ENCODE peak calls at places on chromosomes 4 and X, in nine cellular contexts. F, G, H, W, P, J, D, O and S are unnamed samples.

GRCh38 chr4:40164459-40164858 is 32.4 kb upstream of the RHOH start:
- DNase-seq in P (no peak), F (no peak), D (no peak), O (no peak), W (no peak), J (no peak), H (no peak), G (no peak), S (no peak)

GRCh38 chr4:52234539-52235174 is 183.6 kb downstream of the SPATA18 start:
- DNase-seq in W (peak), J (peak), O (no peak), F (peak), H (no peak), G (no peak), D (no peak), P (no peak), S (no peak)

GRCh38 chr4:97235516-97235915 is 907.8 kb downstream of the STPG2 start:
- DNase-seq in J (no peak), D (peak), O (no peak), W (no peak), P (no peak), G (no peak), F (no peak), H (no peak), S (no peak)

GRCh38 chr4:5003372-5003857 is 15.8 kb downstream of the CYTL1 start:
- DNase-seq in G (no peak), O (no peak), J (no peak), H (no peak), P (no peak), D (no peak), F (no peak), W (no peak), S (no peak)

GRCh38 chrX:39582091-39582490 is 515.7 kb downstream of the BCOR start:
- DNase-seq in F (peak), G (no peak), O (no peak), J (no peak), P (no peak), D (no peak), W (no peak), H (no peak), S (no peak)

GRCh38 chrX:46554942-46555341 is 9.7 kb upstream of the ZNF674 start:
- DNase-seq in D (no peak), J (peak), P (no peak), F (peak), G (no peak), H (no peak), O (no peak), W (peak), S (no peak)

GRCh38 chrX:108090474-108091265 is 672 bp downstream of the PSMD10 start:
- DNase-seq in W (peak), G (no peak), O (no peak), F (peak), D (no peak), J (peak), H (no peak), P (no peak), S (no peak)

GRCh38 chr4:155885666-155886065 is 17.8 kb upstream of the TDO2 start:
- DNase-seq in H (no peak), W (no peak), J (no peak), O (no peak), F (no peak), P (no peak), D (no peak), G (no peak), S (no peak)

GRCh38 chr4:176044589-176044951 is 21.1 kb upstream of the WDR17 start:
- DNase-seq in O (no peak), F (peak), G (no peak), D (no peak), P (no peak), W (peak), H (no peak), J (no peak), S (no peak)

GRCh38 chrX:140815868-140816267 is 106.3 kb downstream of the LINC00632 start:
- DNase-seq in H (no peak), P (no peak), J (peak), G (no peak), D (no peak), O (no peak), F (peak), W (peak), S (no peak)

GRCh38 chrX:1400731-1401471 is 9.0 kb upstream of the SLC25A6 start:
- DNase-seq in F (no peak), J (no peak), G (no peak), P (peak), H (no peak), W (no peak), O (no peak), D (peak), S (no peak)

GRCh38 chr4:41687971-41688370 is 60.6 kb downstream of the PHOX2B start:
- DNase-seq in F (no peak), G (no peak), D (no peak), W (no peak), H (no peak), O (no peak), P (no peak), J (no peak), S (no peak)

GRCh38 chr4:121740796-121741409 is 24.1 kb downstream of the SMIM43 start:
- DNase-seq in H (no peak), O (no peak), W (no peak), F (no peak), G (no peak), D (peak), J (no peak), P (no peak), S (no peak)

GRCh38 chr4:159358226-159358625 is 255.3 kb downstream of the RAPGEF2 start:
- DNase-seq in W (peak), F (peak), P (no peak), J (peak), H (no peak), O (no peak), G (no peak), D (no peak), S (no peak)

GRCh38 chr4:4659871-4660651 is 118.2 kb upstream of the STX18 start:
- DNase-seq in J (peak), O (no peak), D (no peak), W (peak), G (no peak), H (peak), F (peak), P (no peak), S (no peak)

GRCh38 chr4:23233596-23233995 is 540.9 kb downstream of the GBA3 start:
- DNase-seq in J (no peak), P (no peak), D (no peak), O (no peak), W (no peak), G (no peak), F (peak), H (no peak), S (no peak)

GRCh38 chr4:57373971-57374370 is 263.8 kb upstream of the IGFBP7 start:
- DNase-seq in O (no peak), F (peak), J (no peak), G (no peak), D (no peak), P (no peak), H (no peak), W (no peak), S (no peak)

GRCh38 chr4:164442167-164442566 is 311.8 kb upstream of the SMIM31 start:
- DNase-seq in H (no peak), J (no peak), P (no peak), D (no peak), F (no peak), W (no peak), O (no peak), G (no peak), S (no peak)

GRCh38 chrX:126167560-126167959 is 1.5 kb upstream of the DCAF12L2 start:
- DNase-seq in W (no peak), G (no peak), F (no peak), J (no peak), D (no peak), H (no peak), O (no peak), P (no peak), S (no peak)

GRCh38 chr4:183830438-183830985 is 74.6 kb upstream of the STOX2 start:
- DNase-seq in J (no peak), H (no peak), P (no peak), D (no peak), F (no peak), O (no peak), W (no peak), G (no peak), S (no peak)

GRCh38 chr4:94455081-94455480 is 3.3 kb downstream of the PDLIM5 start:
- DNase-seq in W (peak), F (peak), H (peak), G (peak), D (no peak), P (peak), O (no peak), J (peak), S (no peak)

GRCh38 chr4:120853101-120853940 is 69.2 kb downstream of the PRDM5 start:
- DNase-seq in O (no peak), J (peak), F (no peak), W (peak), P (no peak), G (no peak), H (no peak), D (no peak), S (no peak)

GRCh38 chr4:3491681-3492405 is 28.7 kb downstream of the DOK7 start:
- DNase-seq in G (no peak), J (peak), F (peak), O (no peak), D (no peak), P (no peak), H (no peak), W (peak), S (no peak)

GRCh38 chrX:12955882-12956703 is 18.8 kb upstream of the TMSB4X start:
- DNase-seq in W (peak), G (peak), O (peak), F (peak), H (peak), D (no peak), J (peak), P (peak), S (no peak)

GRCh38 chr4:89284828-89285227 is 22.8 kb downstream of the GPRIN3 start:
- DNase-seq in W (no peak), J (no peak), F (no peak), G (no peak), D (no peak), H (no peak), O (no peak), P (no peak), S (no peak)

GRCh38 chr4:54185380-54185779 is 43.7 kb upstream of the PDGFRA start:
- DNase-seq in W (no peak), D (no peak), J (no peak), F (no peak), H (no peak), G (no peak), O (no peak), P (no peak), S (no peak)

GRCh38 chr4:68365068-68365467 is 15.2 kb upstream of the YTHDC1 start:
- DNase-seq in P (no peak), W (no peak), O (no peak), F (no peak), J (no peak), D (no peak), H (no peak), G (no peak), S (no peak)

GRCh38 chr4:137212601-137213000 is 319.7 kb downstream of the PCDH18 start:
- DNase-seq in F (no peak), J (no peak), W (no peak), P (no peak), O (no peak), D (no peak), G (no peak), H (no peak), S (no peak)

GRCh38 chr4:110510955-110511544 is 35.1 kb downstream of the ENPEP start:
- DNase-seq in P (no peak), O (peak), D (no peak), G (no peak), W (peak), J (peak), F (peak), H (no peak), S (no peak)

GRCh38 chrX:37541991-37542390 is 29.5 kb upstream of the LANCL3 start:
- DNase-seq in G (no peak), P (peak), H (no peak), W (no peak), J (no peak), F (no peak), D (no peak), O (no peak), S (no peak)

GRCh38 chr4:143336828-143337599 is at the start of gene GAB1:
- DNase-seq in D (peak), H (peak), G (peak), F (peak), W (peak), J (peak), P (peak), O (peak), S (peak)

GRCh38 chrX:136271300-136271699 is 20.1 kb upstream of the MAP7D3 start:
- DNase-seq in F (no peak), J (no peak), G (no peak), H (no peak), D (no peak), W (no peak), O (peak), P (no peak), S (no peak)

GRCh38 chr4:37666625-37667071 is 19.5 kb downstream of the RELL1 start:
- DNase-seq in P (peak), J (peak), O (no peak), H (peak), D (no peak), W (peak), G (peak), F (peak), S (no peak)

GRCh38 chr4:113881256-113881655 is 98.2 kb downstream of the ARSJ start:
- DNase-seq in H (no peak), P (no peak), G (no peak), W (peak), F (no peak), D (no peak), O (no peak), J (peak), S (no peak)

GRCh38 chrX:139831689-139832456 is 101.0 kb downstream of the ATP11C start:
- DNase-seq in H (no peak), J (peak), W (peak), P (no peak), G (no peak), O (no peak), F (peak), D (no peak), S (no peak)

GRCh38 chr4:150668824-150669223 is 86.9 kb downstream of the MAB21L2 start:
- DNase-seq in O (no peak), F (no peak), D (no peak), W (no peak), G (no peak), H (no peak), P (no peak), J (no peak), S (no peak)

DNA sequence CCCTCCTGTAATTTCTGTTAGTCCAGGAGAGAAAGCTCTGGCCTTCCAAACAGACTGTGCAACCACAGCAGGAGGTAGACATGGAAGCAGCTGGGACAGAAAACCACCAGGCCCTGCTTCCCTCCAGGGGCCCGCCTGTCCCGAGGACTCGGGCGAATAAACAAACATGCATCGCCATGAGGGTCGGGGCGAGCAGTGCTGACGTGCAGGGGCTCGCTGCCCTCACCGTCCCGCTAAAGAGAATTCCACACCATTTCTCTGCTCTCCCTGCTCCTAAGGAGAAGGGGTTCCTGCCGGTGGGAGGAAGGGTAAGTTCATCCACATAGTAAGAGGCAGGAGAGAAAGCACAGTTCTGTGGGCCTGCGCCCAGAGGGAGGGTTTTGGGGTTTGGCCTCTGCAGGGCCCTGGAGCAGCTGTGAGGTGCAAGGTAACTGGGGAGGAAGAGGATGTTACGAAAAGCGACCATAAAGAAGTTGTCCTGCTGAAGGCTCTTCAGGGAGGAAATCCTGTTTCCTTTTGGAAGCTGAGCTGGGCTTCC is 54.9 kb downstream of the WFS1 start:
- DNase-seq in H (no peak), W (no peak), F (no peak), P (no peak), G (peak), O (no peak), J (no peak), D (no peak), S (no peak)
- TF ChIP-seq CTCF in H (no peak), W (no peak), F (no peak), P (no peak), G (no peak), O (no peak), J (no peak), D (no peak), S (no peak)

DNA sequence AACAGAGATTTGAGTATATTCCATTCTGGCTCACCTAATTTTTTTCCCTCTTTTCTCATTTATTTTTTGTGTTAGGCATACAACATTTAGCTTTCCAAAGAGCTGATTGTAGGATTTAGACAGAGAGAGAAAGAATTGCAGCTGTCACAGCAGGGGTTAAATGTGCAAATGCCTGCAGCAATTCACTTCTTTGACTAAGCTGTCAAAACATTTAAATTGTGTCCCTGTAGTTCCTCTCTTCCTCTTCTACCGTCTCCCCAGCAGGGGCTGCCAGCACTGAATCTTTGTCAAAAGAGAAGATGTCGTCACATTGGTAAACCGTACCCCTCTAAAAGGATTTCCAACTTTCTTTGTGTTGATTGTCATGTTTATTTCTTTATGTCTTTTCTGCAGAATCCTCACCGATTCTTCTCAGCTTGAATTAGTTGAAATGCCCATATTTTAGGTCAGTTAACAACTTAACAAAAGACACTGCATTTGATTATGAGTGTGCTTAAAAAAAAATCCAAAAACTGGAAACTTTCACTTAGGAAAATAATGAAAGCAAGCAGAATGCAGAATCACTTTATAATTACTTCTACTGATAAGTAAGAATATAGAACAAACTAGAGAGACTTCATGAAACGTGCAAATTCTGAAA is 111.1 kb upstream of the PTPN13 start:
- DNase-seq in H (no peak), F (peak), W (no peak), G (no peak), P (no peak), J (no peak), O (no peak), D (peak), S (peak)
- TF ChIP-seq CTCF in H (no peak), F (peak), W (peak), G (no peak), P (no peak), J (peak), O (no peak), D (no peak), S (peak)

GRCh38 chrX:70338290-70338689 is 48.4 kb downstream of the KIF4A start:
- DNase-seq in D (no peak), W (no peak), H (no peak), G (no peak), O (no peak), F (peak), P (no peak), J (no peak), S (no peak)

GRCh38 chrX:70331161-70331560 is 41.3 kb downstream of the KIF4A start:
- DNase-seq in D (no peak), H (no peak), P (no peak), W (peak), F (peak), O (no peak), J (no peak), G (no peak), S (no peak)

GRCh38 chrX:70336767-70337166 is 46.9 kb downstream of the KIF4A start:
- DNase-seq in D (no peak), G (no peak), O (no peak), J (no peak), P (no peak), H (no peak), W (no peak), F (no peak), S (no peak)

GRCh38 chrX:70332600-70332999 is 42.7 kb downstream of the KIF4A start:
- DNase-seq in G (no peak), H (no peak), O (no peak), W (no peak), J (peak), F (no peak), D (no peak), P (no peak), S (no peak)
- TF ChIP-seq CTCF in G (no peak), H (no peak), O (no peak), W (peak), J (no peak), F (peak), D (no peak), P (no peak), S (peak)

GRCh38 chrX:3963980-3964379 is 250.5 kb upstream of the PRKX start:
- DNase-seq in P (no peak), G (no peak), F (no peak), J (no peak), O (no peak), D (no peak), W (no peak), H (no peak), S (no peak)

GRCh38 chrX:3960952-3961351 is 247.5 kb upstream of the PRKX start:
- DNase-seq in O (no peak), H (no peak), J (no peak), G (no peak), F (no peak), D (no peak), P (no peak), W (no peak), S (no peak)

GRCh38 chrX:3962511-3963350 is 249.3 kb upstream of the PRKX start:
- DNase-seq in J (no peak), G (no peak), D (no peak), F (peak), H (no peak), P (no peak), W (peak), O (peak), S (peak)
- TF ChIP-seq CTCF in J (peak), G (peak), D (no peak), F (peak), H (peak), P (no peak), W (peak), O (peak), S (peak)